ENCODE peak calls at places on chromosome 4, in six cellular contexts. I is naive B cell; G is NCI-H510A; U is activated naive CD8-positive, alpha-beta T cell treated with anti-CD3 and anti-CD28 coated beads, Interleukin-2, amount 50 U/mL, for 24 hours; W is ELR; R is coronary artery. K is an unnamed sample.

GRCh38 chr4:86961605-86962295 is 26.9 kb downstream of the AFF1 start:
- DNase-seq in U (no peak), I (peak), R (no peak), W (no peak), G (peak), K (no peak)

GRCh38 chr4:143337600-143338287 is 1.1 kb downstream of the GAB1 start:
- DNase-seq in R (peak), G (no peak), I (no peak), U (no peak), W (peak), K (no peak)

GRCh38 chr4:181676546-181676945 is 566.7 kb upstream of the TENM3 start:
- DNase-seq in R (no peak), I (no peak), G (no peak), W (no peak), U (no peak), K (no peak)

GRCh38 chr4:165217325-165217724 is 10.0 kb downstream of the KLHL2 start:
- DNase-seq in U (no peak), W (no peak), G (no peak), I (no peak), R (no peak), K (no peak)

GRCh38 chr4:78014889-78015886 is 41.9 kb upstream of the FRAS1 start:
- DNase-seq in U (no peak), G (peak), W (no peak), I (no peak), R (no peak), K (no peak)

GRCh38 chr4:84342161-84342560 is 156.9 kb downstream of the NKX6-1 start:
- DNase-seq in U (no peak), G (no peak), I (no peak), W (no peak), R (no peak), K (no peak)

GRCh38 chr4:153181293-153182080 is 22.8 kb upstream of the TRIM2 start:
- DNase-seq in I (no peak), W (peak), U (no peak), G (no peak), R (no peak), K (no peak)

GRCh38 chr4:52200339-52200725 is 149.2 kb downstream of the SPATA18 start:
- DNase-seq in W (no peak), G (no peak), I (no peak), U (no peak), R (no peak), K (no peak)

GRCh38 chr4:87839309-87839946 is 6.7 kb downstream of the MEPE start:
- DNase-seq in R (no peak), G (no peak), I (no peak), U (no peak), W (peak), K (no peak)

GRCh38 chr4:144816668-144817067 is 170.7 kb downstream of the HHIP start:
- DNase-seq in W (no peak), G (no peak), I (no peak), U (no peak), R (no peak), K (no peak)

GRCh38 chr4:133719098-133719497 is 482.5 kb downstream of the PABPC4L start:
- DNase-seq in U (no peak), G (no peak), I (no peak), R (no peak), W (no peak), K (no peak)

GRCh38 chr4:173288296-173288695 is 45.9 kb downstream of the HMGB2 start:
- DNase-seq in W (peak), U (peak), I (peak), G (no peak), R (no peak), K (peak)

GRCh38 chr4:151458148-151458547 is 49.2 kb downstream of the FHIP1A start:
- DNase-seq in G (no peak), R (no peak), I (no peak), U (no peak), W (no peak), K (no peak)

GRCh38 chr4:1237981-1238675 is 10.8 kb downstream of the CTBP1 start:
- DNase-seq in R (peak), I (no peak), U (no peak), G (no peak), W (no peak), K (no peak)

GRCh38 chr4:25160714-25161598 is 707 bp upstream of the SEPSECS start:
- DNase-seq in U (no peak), G (no peak), W (peak), R (no peak), I (no peak), K (no peak)

GRCh38 chr4:2929469-2929868 is 33.7 kb downstream of the NOP14 start:
- DNase-seq in R (peak), I (no peak), G (no peak), U (no peak), W (no peak), K (no peak)

GRCh38 chr4:156422576-156422975 is 468.9 kb upstream of the CTSO start:
- DNase-seq in W (no peak), U (no peak), G (no peak), R (no peak), I (no peak), K (no peak)

GRCh38 chr4:81666491-81666890 is 194.8 kb upstream of the RASGEF1B start:
- DNase-seq in U (no peak), W (no peak), G (no peak), R (no peak), I (no peak), K (no peak)

GRCh38 chr4:67480810-67481209 is 64.5 kb downstream of the CENPC start:
- DNase-seq in G (no peak), W (no peak), I (no peak), U (no peak), R (no peak), K (no peak)

GRCh38 chr4:40149960-40150385 is 46.9 kb upstream of the RHOH start:
- DNase-seq in G (peak), U (peak), W (peak), R (no peak), I (peak), K (peak)

GRCh38 chr4:108360857-108361820 is 192.4 kb upstream of the LEF1 start:
- DNase-seq in W (peak), R (no peak), I (no peak), U (no peak), G (no peak), K (no peak)

GRCh38 chr4:25457053-25457715 is 80.1 kb downstream of the ANAPC4 start:
- DNase-seq in R (no peak), G (no peak), I (no peak), W (peak), U (no peak), K (no peak)

GRCh38 chr4:82517043-82517442 is 44.7 kb downstream of the TMEM150C start:
- DNase-seq in U (no peak), W (peak), R (no peak), I (no peak), G (no peak), K (no peak)

GRCh38 chr4:76198411-76199237 is 15.0 kb downstream of the SCARB2 start:
- DNase-seq in I (peak), R (peak), U (peak), W (peak), G (peak), K (no peak)

GRCh38 chr4:174983128-174983750 is 65.1 kb downstream of the ADAM29 start:
- DNase-seq in I (no peak), R (no peak), W (no peak), G (peak), U (no peak), K (no peak)

GRCh38 chr4:2954358-2955185 is 8.6 kb downstream of the NOP14 start:
- DNase-seq in G (no peak), R (peak), I (no peak), W (no peak), U (peak), K (peak)

GRCh38 chr4:100295792-100296191 is 105.5 kb upstream of the DDIT4L start:
- DNase-seq in W (peak), U (no peak), G (no peak), R (no peak), I (no peak), K (no peak)

GRCh38 chr4:31086771-31087330 is 366.7 kb downstream of the PCDH7 start:
- DNase-seq in R (no peak), W (no peak), U (no peak), I (no peak), G (no peak), K (no peak)

K was measured in memory B cell.